ENCODE peak calls at places on chromosomes 7 and 10, in five cellular contexts. L is brain microvascular endothelial cell, Y is endodermal cell, W is astrocyte, U is hippocampal formation. G is an unnamed sample.

GRCh38 chr10:86364551-86365345 is 1.8 kb downstream of the GRID1 start:
- DNase-seq in L (no peak), Y (peak; percentile 91), W (no peak), U (no peak), G (no peak)

GRCh38 chr10:71980181-71981023 is 16.2 kb downstream of the CHST3 start:
- DNase-seq in L (no peak), Y (no peak), W (peak; percentile 67), U (no peak), G (peak; percentile 0)

GRCh38 chr10:24344279-24344678 is 135.3 kb downstream of the KIAA1217 start:
- DNase-seq in L (peak; percentile 89), Y (no peak), W (peak; percentile 100), U (no peak), G (no peak)

GRCh38 chr7:1156782-1157535 is 3.0 kb downstream of the ZFAND2A start:
- DNase-seq in L (peak; percentile 60), Y (no peak), W (peak; percentile 31), U (no peak), G (no peak)

GRCh38 chr7:3277604-3278572 is 23.2 kb upstream of the SDK1 start:
- DNase-seq in L (no peak), Y (no peak), W (peak; percentile 62), U (no peak), G (no peak)

GRCh38 chr10:131083915-131084790 is 227.4 kb downstream of the TCERG1L start:
- DNase-seq in L (no peak), Y (peak; percentile 93), W (no peak), U (no peak), G (no peak)

GRCh38 chr10:123550680-123551096 is 115.5 kb upstream of the GPR26 start:
- DNase-seq in L (no peak), Y (peak; percentile 51), W (no peak), U (no peak), G (no peak)

GRCh38 chr10:98246911-98247820 is 20.8 kb downstream of the LOXL4 start:
- DNase-seq in L (no peak), Y (no peak), W (peak; percentile 84), U (no peak), G (no peak)

GRCh38 chr10:15642095-15642494 is 77.6 kb downstream of the ITGA8 start:
- DNase-seq in L (peak; percentile 13), Y (no peak), W (peak; percentile 9), U (no peak), G (no peak)

GRCh38 chr10:11205026-11205772 is 187.5 kb downstream of the CELF2 start:
- DNase-seq in L (no peak), Y (no peak), W (no peak), U (no peak), G (no peak)

GRCh38 chr10:70575874-70576802 is 26.4 kb downstream of the PRF1 start:
- DNase-seq in L (peak; percentile 56), Y (no peak), W (peak; percentile 73), U (no peak), G (peak; percentile 69)

G was measured in left ventricle myocardium superior.